ENCODE peak calls at places on chromosomes 11 and 22, in four cellular contexts. Q is coronary artery, H is psoas muscle, V is sigmoid colon. Z is an unnamed sample.

GRCh38 chr11:67389477-67389876 is 2.3 kb upstream of the RAD9A start:
- DNase-seq in H (no peak), V (no peak), Q (no peak), Z (no peak)

GRCh38 chr11:70068345-70068744 is 9.8 kb upstream of the ANO1 start:
- DNase-seq in H (no peak), V (peak), Q (peak), Z (peak)

GRCh38 chr11:57368106-57368826 is 12.7 kb downstream of the PRG3 start:
- DNase-seq in Q (no peak), V (no peak), H (no peak), Z (no peak)

GRCh38 chr22:22060200-22061084 is 77.9 kb upstream of the TOP3B start:
- DNase-seq in H (peak), Q (no peak), V (peak), Z (peak)

GRCh38 chr22:43555561-43556515 is 144.0 kb downstream of the MPPED1 start:
- DNase-seq in V (peak), Q (peak), H (no peak), Z (peak)

GRCh38 chr11:12118940-12119339 is 8.6 kb downstream of the MICAL2 start:
- DNase-seq in Q (no peak), V (peak), H (no peak), Z (no peak)

GRCh38 chr22:37623075-37624016 is 14.7 kb downstream of the GGA1 start:
- DNase-seq in H (peak), V (peak), Q (no peak), Z (no peak)

GRCh38 chr11:37353192-37353591 is 755.2 kb upstream of the RAG2 start:
- DNase-seq in H (no peak), Q (no peak), V (no peak), Z (no peak)

GRCh38 chr11:44730775-44731174 is 4.0 kb downstream of the TSPAN18 start:
- DNase-seq in V (no peak), Q (no peak), H (no peak), Z (no peak)

GRCh38 chr22:46895753-46896152 is 133.3 kb downstream of the TBC1D22A start:
- DNase-seq in H (no peak), Q (no peak), V (no peak), Z (no peak)

DNA sequence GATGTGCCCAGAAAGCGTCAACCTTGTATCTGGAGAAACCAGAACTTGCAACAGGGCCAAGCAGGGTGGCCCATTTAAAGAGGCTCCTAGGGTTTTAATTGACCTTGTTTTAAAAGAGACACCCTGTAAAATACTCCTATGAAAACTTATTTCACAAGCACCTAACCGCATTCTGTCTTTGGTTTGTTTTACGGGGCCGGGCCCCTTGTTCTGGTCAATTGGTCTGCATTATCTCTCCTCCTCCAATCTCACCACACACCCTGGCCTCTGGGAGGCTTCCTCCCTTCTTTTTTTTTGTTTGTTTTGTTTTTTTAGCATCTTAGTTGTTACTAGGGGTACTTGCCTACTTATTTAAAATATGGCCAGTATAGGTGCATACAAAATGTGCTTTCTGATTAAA is 4.7 kb downstream of the EHF start:
- DNase-seq in H (no peak), Q (no peak), V (no peak), Z (no peak)
- H3K4me3 ChIP-seq in H (no peak), Q (no peak), V (no peak), Z (no peak)

GRCh38 chr22:31943206-31943975 is 944 bp upstream of the YWHAH start:
- DNase-seq in H (no peak), Q (no peak), V (no peak), Z (no peak)

GRCh38 chr22:31945971-31946680 is 1.8 kb downstream of the YWHAH start:
- DNase-seq in V (no peak), Q (no peak), H (no peak), Z (no peak)

GRCh38 chr22:31945478-31945815 is 1.1 kb downstream of the YWHAH start:
- DNase-seq in H (no peak), V (no peak), Q (no peak), Z (no peak)

GRCh38 chr22:31943976-31944699 is at the start of gene YWHAH:
- DNase-seq in V (peak), Q (peak), H (peak), Z (peak)

DNA sequence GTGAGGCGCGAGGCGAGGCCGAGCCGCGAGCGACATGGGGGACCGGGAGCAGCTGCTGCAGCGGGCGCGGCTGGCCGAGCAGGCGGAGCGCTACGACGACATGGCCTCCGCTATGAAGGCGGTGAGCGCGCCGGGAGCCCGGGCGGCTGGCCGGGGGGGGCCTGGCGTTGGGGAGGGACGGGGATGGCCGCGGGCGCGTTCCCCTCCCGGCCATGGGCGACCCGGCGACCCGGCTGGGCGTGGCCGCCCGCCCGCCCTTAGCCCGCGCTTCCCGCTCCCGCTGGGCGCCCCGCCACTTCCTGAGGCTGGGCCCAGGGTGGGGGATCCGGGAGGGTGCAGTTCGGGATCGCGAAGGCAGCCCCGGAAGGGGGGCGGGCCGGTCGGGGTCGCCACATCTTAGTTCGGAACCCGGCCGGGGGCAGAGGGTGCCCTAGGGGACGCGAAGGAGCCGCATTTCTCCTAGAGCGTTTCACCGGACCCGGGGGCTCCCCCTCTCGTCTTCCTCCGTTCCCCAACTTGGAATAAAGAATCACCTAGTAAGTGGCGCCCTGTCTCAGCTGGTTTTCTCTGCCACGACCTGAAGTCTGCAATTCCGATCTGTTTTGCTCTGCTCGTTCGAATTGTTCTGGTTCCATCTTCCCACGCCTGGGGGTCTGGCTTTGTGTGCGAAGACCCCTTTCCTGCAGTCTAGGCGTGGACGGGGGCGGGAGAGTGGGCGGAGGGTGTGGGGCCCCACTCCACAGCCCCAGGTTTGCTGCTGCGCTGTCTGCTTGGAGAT is 554 bp downstream of the YWHAH start:
- DNase-seq in V (peak), Q (peak), H (peak), Z (no peak)
- TF ChIP-seq CTCF in V (no peak), Q (no peak), H (no peak), Z (no peak)

DNA sequence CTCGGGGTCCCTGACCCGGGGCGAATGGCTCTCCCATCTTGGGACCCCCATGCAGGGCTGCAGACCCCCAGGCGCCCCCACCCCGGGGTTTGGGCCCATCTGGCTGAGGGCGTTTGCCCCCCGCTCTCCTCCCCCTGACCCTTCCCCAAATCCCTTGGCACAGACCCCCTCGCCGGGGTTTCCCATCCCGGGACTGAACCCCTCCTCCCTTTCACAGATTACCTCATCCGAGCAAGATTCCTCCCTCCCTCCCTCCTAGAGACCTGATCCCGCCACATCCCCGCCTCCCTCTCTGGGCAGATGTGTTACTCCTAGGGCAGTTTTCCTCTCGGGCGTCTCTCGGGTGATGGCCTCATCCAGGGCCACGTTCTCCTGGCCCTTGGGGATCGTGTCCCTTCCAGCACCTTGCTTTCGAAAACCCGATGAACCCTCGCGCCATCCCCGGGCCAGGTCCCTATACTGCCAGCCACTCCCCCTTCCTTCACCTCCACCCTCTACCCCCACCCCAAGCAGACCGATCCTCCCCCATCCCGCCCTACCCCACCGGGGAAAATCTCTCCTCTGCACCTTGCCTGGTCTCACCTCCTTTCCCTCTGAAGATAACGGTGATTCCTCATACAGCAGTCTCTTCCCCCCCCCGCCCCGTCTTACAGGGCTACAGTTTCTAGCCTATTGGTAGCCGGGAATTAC is 899 bp downstream of the KMT2A start:
- DNase-seq in Q (peak), H (peak), V (peak), Z (no peak)
- H3K4me3 ChIP-seq in Q (peak), H (peak), V (peak), Z (peak)

GRCh38 chr11:65501005-65501529 is 2.2 kb downstream of the MALAT1 start:
- DNase-seq in Q (no peak), V (no peak), H (no peak), Z (no peak)

GRCh38 chr11:65501530-65502273 is 2.9 kb downstream of the MALAT1 start:
- DNase-seq in Q (no peak), H (no peak), V (peak), Z (no peak)

GRCh38 chr11:65502852-65503603 is 4.2 kb downstream of the MALAT1 start:
- DNase-seq in V (peak), Q (no peak), H (no peak), Z (no peak)

GRCh38 chr11:65503606-65503922 is 4.7 kb downstream of the MALAT1 start:
- DNase-seq in H (no peak), Q (no peak), V (no peak), Z (no peak)

DNA sequence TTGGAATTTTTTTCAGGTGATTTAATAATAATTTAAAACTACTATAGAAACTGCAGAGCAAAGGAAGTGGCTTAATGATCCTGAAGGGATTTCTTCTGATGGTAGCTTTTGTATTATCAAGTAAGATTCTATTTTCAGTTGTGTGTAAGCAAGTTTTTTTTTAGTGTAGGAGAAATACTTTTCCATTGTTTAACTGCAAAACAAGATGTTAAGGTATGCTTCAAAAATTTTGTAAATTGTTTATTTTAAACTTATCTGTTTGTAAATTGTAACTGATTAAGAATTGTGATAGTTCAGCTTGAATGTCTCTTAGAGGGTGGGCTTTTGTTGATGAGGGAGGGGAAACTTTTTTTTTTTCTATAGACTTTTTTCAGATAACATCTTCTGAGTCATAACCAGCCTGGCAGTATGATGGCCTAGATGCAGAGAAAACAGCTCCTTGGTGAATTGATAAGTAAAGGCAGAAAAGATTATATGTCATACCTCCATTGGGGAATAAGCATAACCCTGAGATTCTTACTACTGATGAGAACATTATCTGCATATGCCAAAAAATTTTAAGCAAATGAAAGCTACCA is 3.5 kb downstream of the MALAT1 start:
- DNase-seq in Q (no peak), H (no peak), V (no peak), Z (no peak)
- TF ChIP-seq CTCF in Q (no peak), H (no peak), V (no peak), Z (no peak)